ENCODE peak calls at places on chromosome 6, in four cellular contexts. B is MCF 10A, J is A673, P is neural progenitor cell. A is an unnamed sample.

GRCh38 chr6:1796706-1797529 is 187.2 kb downstream of the FOXC1 start:
- DNase-seq in P (no peak), J (no peak), B (no peak), A (peak)

GRCh38 chr6:21612067-21612745 is 18.7 kb downstream of the SOX4 start:
- DNase-seq in B (no peak), P (no peak), J (peak), A (no peak)

GRCh38 chr6:27608916-27609883 is 136.3 kb upstream of the ZNF184 start:
- DNase-seq in J (peak), B (peak), P (peak), A (peak)

GRCh38 chr6:1477432-1478090 is 88.2 kb downstream of the FOXF2 start:
- DNase-seq in B (peak), J (no peak), P (no peak), A (peak)

GRCh38 chr6:31737315-31738047 is 1.2 kb upstream of the CLIC1 start:
- DNase-seq in B (no peak), P (peak), J (peak), A (no peak)

GRCh38 chr6:35489995-35490791 is 6.7 kb downstream of the TEAD3 start:
- DNase-seq in J (peak), B (no peak), P (peak), A (peak)

GRCh38 chr6:131368077-131368911 is 204.7 kb upstream of the ARG1 start:
- DNase-seq in P (peak), J (peak), B (no peak), A (peak)

GRCh38 chr6:169723991-169724553 is at the start of gene PHF10:
- DNase-seq in J (peak), P (peak), B (peak), A (peak)

GRCh38 chr6:129575378-129576118 is 134.4 kb downstream of the ARHGAP18 start:
- DNase-seq in B (peak), J (peak), P (peak), A (peak)

GRCh38 chr6:34745277-34746103 is 11.8 kb upstream of the SNRPC start:
- DNase-seq in J (no peak), B (peak), P (no peak), A (no peak)

GRCh38 chr6:135506270-135506997 is 8.9 kb upstream of the AHI1 start:
- DNase-seq in P (peak), B (peak), J (peak), A (no peak)

GRCh38 chr6:6008114-6008647 is 1.5 kb upstream of the NRN1 start:
- DNase-seq in J (no peak), B (no peak), P (no peak), A (no peak)

GRCh38 chr6:36444470-36444869 is 1.7 kb downstream of the KCTD20 start:
- DNase-seq in B (peak), P (no peak), J (no peak), A (peak)

GRCh38 chr6:135176464-135176863 is 4.6 kb upstream of the MYB start:
- DNase-seq in P (no peak), B (no peak), J (no peak), A (no peak)

GRCh38 chr6:139050770-139051313 is 22.3 kb downstream of the ABRACL start:
- DNase-seq in P (no peak), J (no peak), B (no peak), A (no peak)

GRCh38 chr6:109296305-109296915 is 85.9 kb downstream of the CD164 start:
- DNase-seq in B (no peak), J (no peak), P (no peak), A (no peak)

GRCh38 chr6:56708810-56709597 is 66.3 kb upstream of the DST start:
- DNase-seq in J (peak), P (peak), B (peak), A (peak)

GRCh38 chr6:130282234-130282995 is 59.7 kb upstream of the SAMD3 start:
- DNase-seq in P (peak), B (peak), J (peak), A (no peak)

GRCh38 chr6:168103036-168103830 is 24.2 kb upstream of the FRMD1 start:
- DNase-seq in B (no peak), P (no peak), J (no peak), A (peak)

GRCh38 chr6:109339906-109340678 is 42.2 kb downstream of the CD164 start:
- DNase-seq in J (no peak), B (no peak), P (no peak), A (no peak)

GRCh38 chr6:51350308-51350904 is 531.7 kb downstream of the TFAP2B start:
- DNase-seq in P (no peak), B (peak), J (peak), A (peak)

GRCh38 chr6:56041591-56041990 is 166.2 kb upstream of the BMP5 start:
- DNase-seq in B (no peak), J (no peak), P (no peak), A (no peak)

GRCh38 chr6:170074907-170075306 is 216.0 kb downstream of the DLL1 start:
- DNase-seq in J (no peak), B (no peak), P (no peak), A (peak)

GRCh38 chr6:2432258-2432657 is 186.9 kb upstream of the GMDS start:
- DNase-seq in J (no peak), P (no peak), B (peak), A (peak)

GRCh38 chr6:105258816-105259215 is 79.0 kb upstream of the POPDC3 start:
- DNase-seq in P (no peak), B (no peak), J (no peak), A (no peak)

GRCh38 chr6:158634695-158635426 is 9.7 kb downstream of the DYNLT1 start:
- DNase-seq in J (peak), P (no peak), B (no peak), A (no peak)

GRCh38 chr6:2909718-2910117 is 6.6 kb upstream of the SERPINB9 start:
- DNase-seq in B (no peak), P (no peak), J (no peak), A (no peak)

GRCh38 chr6:151196571-151196970 is 43.2 kb upstream of the AKAP12 start:
- DNase-seq in B (peak), P (no peak), J (no peak), A (no peak)

GRCh38 chr6:42510795-42511194 is 53.0 kb upstream of the UBR2 start:
- DNase-seq in B (no peak), P (no peak), J (no peak), A (no peak)
- TF ChIP-seq CTCF in B (no peak), P (no peak), J (no peak), A (no peak)

GRCh38 chr6:116531675-116532570 is 13.6 kb downstream of the TRAPPC3L start:
- DNase-seq in J (peak), B (peak), P (peak), A (peak)
- TF ChIP-seq CTCF in J (peak), B (peak), P (peak), A (peak)

GRCh38 chr6:143232849-143233248 is 172.2 kb downstream of the AIG1 start:
- DNase-seq in P (peak), J (peak), B (peak), A (peak)
- TF ChIP-seq CTCF in P (peak), J (peak), B (peak), A (peak)

GRCh38 chr6:93017213-93017612 is 402.1 kb downstream of the EPHA7 start:
- DNase-seq in P (peak), J (peak), B (no peak), A (no peak)
- TF ChIP-seq CTCF in P (peak), J (peak), B (no peak), A (no peak)

DNA sequence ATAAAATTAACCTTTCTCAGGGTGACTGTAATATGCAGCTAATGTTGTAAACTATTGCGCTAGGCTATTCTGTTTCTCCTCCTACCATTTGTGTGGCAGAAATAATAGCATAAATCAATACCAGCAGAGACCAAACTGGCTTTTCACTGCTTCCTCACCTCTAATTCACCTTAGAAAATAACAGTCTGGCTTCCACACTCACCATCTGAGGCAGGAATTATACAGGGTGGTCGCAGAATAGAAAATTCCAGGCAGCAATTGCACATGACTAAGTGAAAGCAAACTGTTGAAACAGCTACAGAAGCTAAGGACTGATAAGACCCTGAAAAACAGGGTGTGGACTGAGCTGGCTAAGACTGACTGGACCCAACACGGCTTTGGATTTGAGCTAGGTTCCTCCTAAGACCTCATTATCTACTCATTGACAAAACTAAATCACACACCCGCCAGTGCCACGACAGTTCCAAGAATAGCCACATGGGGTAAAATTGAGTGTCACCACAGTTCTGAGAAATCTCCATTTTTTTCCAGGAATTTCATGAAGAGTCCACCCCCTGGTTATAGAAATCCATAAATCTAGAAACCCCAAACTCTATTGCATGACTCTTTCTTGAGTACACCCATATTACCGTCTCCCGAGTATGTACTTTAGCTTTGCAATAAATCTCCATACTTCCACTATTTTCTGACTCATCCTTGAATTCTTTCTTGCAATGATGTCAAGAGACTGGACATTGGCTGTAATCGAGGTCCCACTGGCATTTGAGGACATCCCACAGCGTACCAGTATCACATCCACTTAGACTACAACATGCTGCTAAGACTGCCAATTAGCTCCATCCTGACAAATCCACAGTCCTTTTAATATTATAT is 60.9 kb upstream of the KCNQ5 start:
- DNase-seq in B (no peak), P (no peak), J (no peak), A (no peak)
- TF ChIP-seq CTCF in B (no peak), P (peak), J (peak), A (peak)

DNA sequence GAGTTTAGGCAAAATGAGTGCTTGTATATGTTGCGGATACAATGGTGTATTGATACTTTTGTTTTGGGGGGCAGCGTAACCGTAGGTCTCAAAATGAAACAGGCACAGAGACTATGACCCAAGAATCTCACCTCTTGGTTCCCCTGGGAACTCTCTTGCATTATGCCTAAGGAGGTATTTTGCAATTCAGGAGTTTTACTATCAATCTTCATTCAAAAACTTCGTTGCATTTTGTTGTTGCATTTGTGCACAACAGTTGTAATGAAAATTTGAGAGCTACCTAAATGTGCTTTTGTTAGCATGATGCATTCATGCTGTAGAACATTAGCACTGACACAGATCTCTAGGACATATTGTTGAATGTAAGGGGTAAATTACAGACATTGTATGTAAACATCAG is 18.2 kb downstream of the VTA1 start:
- DNase-seq in J (no peak), P (no peak), B (peak), A (no peak)
- TF ChIP-seq CTCF in J (no peak), P (no peak), B (no peak), A (no peak)

DNA sequence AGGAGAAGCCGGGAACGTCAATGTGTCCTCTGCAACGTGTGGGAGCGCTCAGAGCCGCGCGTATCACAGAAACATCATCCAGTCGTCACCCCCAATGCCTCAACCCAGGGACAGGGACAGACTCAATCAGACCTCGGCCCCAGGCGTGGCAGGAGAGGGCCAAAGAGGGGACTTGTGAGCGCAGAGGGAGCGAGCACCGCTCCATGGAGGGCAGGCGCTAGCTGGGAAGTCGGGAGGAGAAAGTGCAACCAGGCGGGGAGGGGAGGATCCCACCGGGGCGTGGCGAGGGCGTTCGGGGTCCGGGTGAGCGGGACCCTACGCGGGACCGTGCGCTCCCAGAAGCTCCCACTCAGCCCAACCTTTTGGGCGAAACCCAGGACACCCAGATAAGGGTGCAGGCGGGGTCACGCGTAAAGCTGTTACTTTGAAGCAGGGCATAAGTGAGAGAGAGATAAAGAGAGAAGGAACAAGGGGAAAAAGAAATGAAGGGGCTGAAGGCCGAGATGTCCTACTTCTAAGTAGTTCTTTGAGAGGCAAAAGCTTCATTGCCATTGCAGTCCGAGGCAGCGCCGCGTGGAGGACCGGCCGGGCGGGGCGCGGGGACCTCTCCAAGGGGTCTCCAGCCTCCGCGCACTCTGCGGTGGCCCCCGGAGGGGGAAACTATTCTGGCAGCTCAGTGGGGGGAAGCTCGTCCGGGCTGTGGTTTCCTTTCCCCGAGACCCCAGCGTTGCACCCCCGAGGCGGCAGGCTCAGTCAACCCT is 862 bp upstream of the SOBP start:
- DNase-seq in B (no peak), P (peak), J (peak), A (peak)
- TF ChIP-seq CTCF in B (no peak), P (no peak), J (no peak), A (no peak)

DNA sequence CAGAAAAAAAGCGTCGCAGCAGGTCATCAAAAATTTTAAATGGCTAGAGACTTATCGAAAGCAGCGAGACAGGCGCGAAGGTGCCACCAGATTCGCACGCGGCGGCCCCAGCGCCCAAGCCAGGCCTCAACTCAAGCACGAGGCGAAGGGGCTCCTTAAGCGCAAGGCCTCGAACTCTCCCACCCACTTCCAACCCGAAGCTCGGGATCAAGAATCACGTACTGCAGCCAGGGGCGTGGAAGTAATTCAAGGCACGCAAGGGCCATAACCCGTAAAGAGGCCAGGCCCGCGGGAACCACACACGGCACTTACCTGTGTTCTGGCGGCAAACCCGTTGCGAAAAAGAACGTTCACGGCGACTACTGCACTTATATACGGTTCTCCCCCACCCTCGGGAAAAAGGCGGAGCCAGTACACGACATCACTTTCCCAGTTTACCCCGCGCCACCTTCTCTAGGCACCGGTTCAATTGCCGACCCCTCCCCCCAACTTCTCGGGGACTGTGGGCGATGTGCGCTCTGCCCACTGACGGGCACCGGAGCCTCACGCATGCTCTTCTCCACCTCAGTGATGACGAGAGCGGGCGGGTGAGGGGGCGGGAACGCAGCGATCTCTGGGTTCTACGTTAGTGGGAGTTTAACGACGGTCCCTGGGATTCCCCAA is at the start of gene EEF1A1:
- DNase-seq in J (peak), B (peak), P (peak), A (peak)
- TF ChIP-seq CTCF in J (no peak), B (no peak), P (no peak), A (no peak)

DNA sequence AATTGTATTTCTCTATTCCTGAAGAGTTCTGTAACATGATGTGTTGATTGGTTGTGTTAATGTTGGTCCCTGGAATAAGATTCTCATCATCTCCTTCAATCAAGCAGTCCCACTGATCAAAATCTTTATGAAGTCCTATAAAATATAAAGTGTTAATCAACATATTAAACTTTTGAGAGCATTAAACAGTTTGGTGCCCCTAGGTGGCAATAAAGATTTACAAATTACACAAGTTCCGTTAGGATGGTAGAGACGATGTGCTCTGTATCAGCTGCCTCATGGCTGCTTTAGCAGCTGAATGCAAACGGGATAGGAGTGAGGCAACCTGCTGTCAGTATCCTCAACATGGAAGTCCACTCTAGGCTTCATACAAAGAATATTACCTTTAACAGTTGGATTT is 16.9 kb downstream of the TDRD6 start:
- DNase-seq in J (peak), P (peak), B (peak), A (no peak)
- TF ChIP-seq CTCF in J (no peak), P (peak), B (peak), A (no peak)